ENCODE peak calls at places on chromosomes 13 and 19, in eight cellular contexts. One of them, this sample, is unnamed.

GRCh38 chr19:30255783-30256509 is 116.2 kb upstream of the ZNF536 start:
- DNase-seq in endodermal cell: peak
- DNase-seq in frontal cortex: no peak
- DNase-seq in activated T-cell treated with anti-CD3 and anti-CD28 coated beads, Interleukin-2, amount 50 U/mL, for 72 hours: no peak
- DNase-seq in AG10803: peak
- DNase-seq in BE2C: peak
- DNase-seq in HAP-1: peak
- DNase-seq in endothelial cell: peak
- DNase-seq in this sample: no peak

GRCh38 chr13:74067818-74068217 is 66.4 kb downstream of the KLF12 start:
- DNase-seq in endodermal cell: no peak
- DNase-seq in frontal cortex: no peak
- DNase-seq in activated T-cell treated with anti-CD3 and anti-CD28 coated beads, Interleukin-2, amount 50 U/mL, for 72 hours: no peak
- DNase-seq in AG10803: peak
- DNase-seq in BE2C: no peak
- DNase-seq in HAP-1: no peak
- DNase-seq in endothelial cell: no peak
- DNase-seq in this sample: no peak

GRCh38 chr13:56528040-56528760 is 612.5 kb upstream of the PRR20A start:
- DNase-seq in endodermal cell: no peak
- DNase-seq in frontal cortex: no peak
- DNase-seq in activated T-cell treated with anti-CD3 and anti-CD28 coated beads, Interleukin-2, amount 50 U/mL, for 72 hours: no peak
- DNase-seq in AG10803: no peak
- DNase-seq in BE2C: no peak
- DNase-seq in HAP-1: no peak
- DNase-seq in endothelial cell: no peak
- DNase-seq in this sample: no peak

GRCh38 chr19:19911150-19911549 is 10.4 kb downstream of the ZNF93 start:
- DNase-seq in endodermal cell: no peak
- DNase-seq in frontal cortex: no peak
- DNase-seq in activated T-cell treated with anti-CD3 and anti-CD28 coated beads, Interleukin-2, amount 50 U/mL, for 72 hours: no peak
- DNase-seq in AG10803: no peak
- DNase-seq in BE2C: no peak
- DNase-seq in HAP-1: no peak
- DNase-seq in endothelial cell: no peak
- DNase-seq in this sample: peak

GRCh38 chr13:105220886-105221285 is 1314.6 kb downstream of the EFNB2 start:
- DNase-seq in endodermal cell: no peak
- DNase-seq in frontal cortex: no peak
- DNase-seq in activated T-cell treated with anti-CD3 and anti-CD28 coated beads, Interleukin-2, amount 50 U/mL, for 72 hours: no peak
- DNase-seq in AG10803: no peak
- DNase-seq in BE2C: no peak
- DNase-seq in HAP-1: no peak
- DNase-seq in endothelial cell: no peak
- DNase-seq in this sample: no peak

GRCh38 chr13:44758595-44759221 is 182.6 kb upstream of the TSC22D1 start:
- DNase-seq in endodermal cell: no peak
- DNase-seq in frontal cortex: no peak
- DNase-seq in activated T-cell treated with anti-CD3 and anti-CD28 coated beads, Interleukin-2, amount 50 U/mL, for 72 hours: peak
- DNase-seq in AG10803: peak
- DNase-seq in BE2C: no peak
- DNase-seq in HAP-1: no peak
- DNase-seq in endothelial cell: no peak
- DNase-seq in this sample: peak

GRCh38 chr13:78137404-78138142 is 218.9 kb upstream of the EDNRB start:
- DNase-seq in endodermal cell: peak
- DNase-seq in frontal cortex: peak
- DNase-seq in activated T-cell treated with anti-CD3 and anti-CD28 coated beads, Interleukin-2, amount 50 U/mL, for 72 hours: no peak
- DNase-seq in AG10803: peak
- DNase-seq in BE2C: peak
- DNase-seq in HAP-1: peak
- DNase-seq in endothelial cell: peak
- DNase-seq in this sample: peak

GRCh38 chr19:17797397-17798201 is 2.7 kb downstream of the B3GNT3 start:
- DNase-seq in endodermal cell: no peak
- DNase-seq in frontal cortex: no peak
- DNase-seq in activated T-cell treated with anti-CD3 and anti-CD28 coated beads, Interleukin-2, amount 50 U/mL, for 72 hours: peak
- DNase-seq in AG10803: no peak
- DNase-seq in BE2C: peak
- DNase-seq in HAP-1: no peak
- DNase-seq in endothelial cell: no peak
- DNase-seq in this sample: peak

GRCh38 chr13:42420304-42420703 is 148.4 kb downstream of the AKAP11 start:
- DNase-seq in endodermal cell: no peak
- DNase-seq in frontal cortex: no peak
- DNase-seq in activated T-cell treated with anti-CD3 and anti-CD28 coated beads, Interleukin-2, amount 50 U/mL, for 72 hours: peak
- DNase-seq in AG10803: no peak
- DNase-seq in BE2C: no peak
- DNase-seq in HAP-1: no peak
- DNase-seq in endothelial cell: no peak
- DNase-seq in this sample: no peak

GRCh38 chr13:53131361-53131760 is 102.7 kb downstream of the OLFM4 start:
- DNase-seq in endodermal cell: no peak
- DNase-seq in frontal cortex: no peak
- DNase-seq in activated T-cell treated with anti-CD3 and anti-CD28 coated beads, Interleukin-2, amount 50 U/mL, for 72 hours: no peak
- DNase-seq in AG10803: no peak
- DNase-seq in BE2C: no peak
- DNase-seq in HAP-1: no peak
- DNase-seq in endothelial cell: no peak
- DNase-seq in this sample: no peak

GRCh38 chr13:114046447-114046846 is 72.6 kb upstream of the C13orf46 start:
- DNase-seq in endodermal cell: no peak
- DNase-seq in frontal cortex: no peak
- DNase-seq in activated T-cell treated with anti-CD3 and anti-CD28 coated beads, Interleukin-2, amount 50 U/mL, for 72 hours: no peak
- DNase-seq in AG10803: no peak
- DNase-seq in BE2C: no peak
- DNase-seq in HAP-1: no peak
- DNase-seq in endothelial cell: no peak
- DNase-seq in this sample: no peak

GRCh38 chr13:102707465-102707864 is 12.6 kb upstream of the METTL21C start:
- DNase-seq in endodermal cell: no peak
- DNase-seq in frontal cortex: peak
- DNase-seq in activated T-cell treated with anti-CD3 and anti-CD28 coated beads, Interleukin-2, amount 50 U/mL, for 72 hours: no peak
- DNase-seq in AG10803: peak
- DNase-seq in BE2C: no peak
- DNase-seq in HAP-1: no peak
- DNase-seq in endothelial cell: no peak
- DNase-seq in this sample: peak

GRCh38 chr13:24033527-24034302 is 126.8 kb upstream of the SPATA13 start:
- DNase-seq in endodermal cell: no peak
- DNase-seq in frontal cortex: no peak
- DNase-seq in activated T-cell treated with anti-CD3 and anti-CD28 coated beads, Interleukin-2, amount 50 U/mL, for 72 hours: no peak
- DNase-seq in AG10803: peak
- DNase-seq in BE2C: no peak
- DNase-seq in HAP-1: no peak
- DNase-seq in endothelial cell: no peak
- DNase-seq in this sample: peak

GRCh38 chr13:46751811-46752635 is 44.9 kb downstream of the ESD start:
- DNase-seq in endodermal cell: no peak
- DNase-seq in frontal cortex: no peak
- DNase-seq in activated T-cell treated with anti-CD3 and anti-CD28 coated beads, Interleukin-2, amount 50 U/mL, for 72 hours: peak
- DNase-seq in AG10803: peak
- DNase-seq in BE2C: no peak
- DNase-seq in HAP-1: no peak
- DNase-seq in endothelial cell: no peak
- DNase-seq in this sample: peak

GRCh38 chr19:6056801-6057650 is 53.3 kb downstream of the RFX2 start:
- DNase-seq in endodermal cell: peak
- DNase-seq in frontal cortex: peak
- DNase-seq in activated T-cell treated with anti-CD3 and anti-CD28 coated beads, Interleukin-2, amount 50 U/mL, for 72 hours: no peak
- DNase-seq in AG10803: peak
- DNase-seq in BE2C: no peak
- DNase-seq in HAP-1: no peak
- DNase-seq in endothelial cell: peak
- DNase-seq in this sample: peak

This sample was measured in GM23248.